ENCODE peak calls at places on chromosomes 5 and 9, in four cellular contexts. One of them, this sample, is unnamed.

GRCh38 chr9:129863059-129863690 is 27.9 kb downstream of the USP20 start:
- DNase-seq in K562: peak
- DNase-seq in stomach: peak
- DNase-seq in adrenal gland: no peak
- DNase-seq in this sample: no peak

GRCh38 chr9:27398982-27399653 is 102.2 kb upstream of the EQTN start:
- DNase-seq in K562: no peak
- DNase-seq in stomach: no peak
- DNase-seq in adrenal gland: no peak
- DNase-seq in this sample: no peak

GRCh38 chr5:56018860-56019259 is 24.1 kb upstream of the IL6ST start:
- DNase-seq in K562: no peak
- DNase-seq in stomach: no peak
- DNase-seq in adrenal gland: no peak
- DNase-seq in this sample: no peak

GRCh38 chr9:108160705-108161233 is 671.2 kb upstream of the KLF4 start:
- DNase-seq in K562: no peak
- DNase-seq in stomach: no peak
- DNase-seq in adrenal gland: peak
- DNase-seq in this sample: no peak

GRCh38 chr5:67493676-67494075 is 297.1 kb upstream of the CD180 start:
- DNase-seq in K562: no peak
- DNase-seq in stomach: peak
- DNase-seq in adrenal gland: no peak
- DNase-seq in this sample: no peak

GRCh38 chr5:39201160-39201794 is 18.1 kb downstream of the FYB1 start:
- DNase-seq in K562: no peak
- DNase-seq in stomach: no peak
- DNase-seq in adrenal gland: no peak
- DNase-seq in this sample: no peak

GRCh38 chr5:117182104-117182503 is 607.5 kb upstream of the SEMA6A start:
- DNase-seq in K562: no peak
- DNase-seq in stomach: no peak
- DNase-seq in adrenal gland: no peak
- DNase-seq in this sample: no peak

GRCh38 chr5:31492824-31493223 is 39.1 kb downstream of the DROSHA start:
- DNase-seq in K562: no peak
- DNase-seq in stomach: no peak
- DNase-seq in adrenal gland: no peak
- DNase-seq in this sample: no peak

GRCh38 chr5:56409331-56410190 is 176.4 kb upstream of the ANKRD55 start:
- DNase-seq in K562: no peak
- DNase-seq in stomach: peak
- DNase-seq in adrenal gland: no peak
- DNase-seq in this sample: no peak

GRCh38 chr5:38816083-38817030 is 29.5 kb upstream of the OSMR start:
- DNase-seq in K562: no peak
- DNase-seq in stomach: no peak
- DNase-seq in adrenal gland: no peak
- DNase-seq in this sample: no peak

GRCh38 chr5:140312067-140312790 is 9.3 kb upstream of the PFDN1 start:
- DNase-seq in K562: no peak
- DNase-seq in stomach: peak
- DNase-seq in adrenal gland: peak
- DNase-seq in this sample: no peak

GRCh38 chr5:3000631-3001030 is 249.2 kb upstream of the IRX2 start:
- DNase-seq in K562: no peak
- DNase-seq in stomach: no peak
- DNase-seq in adrenal gland: no peak
- DNase-seq in this sample: no peak

GRCh38 chr5:72788851-72789505 is 27.5 kb upstream of the TNPO1 start:
- DNase-seq in K562: no peak
- DNase-seq in stomach: no peak
- DNase-seq in adrenal gland: no peak
- DNase-seq in this sample: no peak

GRCh38 chr9:80648336-80648735 is 1041.0 kb downstream of the TLE1 start:
- DNase-seq in K562: no peak
- DNase-seq in stomach: no peak
- DNase-seq in adrenal gland: no peak
- DNase-seq in this sample: no peak

GRCh38 chr5:42665857-42666256 is 90.8 kb upstream of the CCDC152 start:
- DNase-seq in K562: no peak
- DNase-seq in stomach: no peak
- DNase-seq in adrenal gland: no peak
- DNase-seq in this sample: no peak

GRCh38 chr5:118956727-118957126 is 31.6 kb downstream of the DTWD2 start:
- DNase-seq in K562: no peak
- DNase-seq in stomach: no peak
- DNase-seq in adrenal gland: no peak
- DNase-seq in this sample: no peak

GRCh38 chr5:145462525-145462924 is 372.6 kb downstream of the PRELID2 start:
- DNase-seq in K562: no peak
- DNase-seq in stomach: no peak
- DNase-seq in adrenal gland: no peak
- DNase-seq in this sample: no peak

GRCh38 chr5:135027699-135028615 is 6.1 kb downstream of the PITX1 start:
- DNase-seq in K562: no peak
- DNase-seq in stomach: no peak
- DNase-seq in adrenal gland: no peak
- DNase-seq in this sample: no peak

GRCh38 chr5:3414371-3414770 is 181.3 kb upstream of the IRX1 start:
- DNase-seq in K562: no peak
- DNase-seq in stomach: no peak
- DNase-seq in adrenal gland: no peak
- DNase-seq in this sample: no peak

GRCh38 chr5:167096816-167097215 is 1194.6 kb upstream of the WWC1 start:
- DNase-seq in K562: no peak
- DNase-seq in stomach: no peak
- DNase-seq in adrenal gland: no peak
- DNase-seq in this sample: no peak

GRCh38 chr5:27900761-27901160 is 862.4 kb upstream of the CDH9 start:
- DNase-seq in K562: no peak
- DNase-seq in stomach: no peak
- DNase-seq in adrenal gland: no peak
- DNase-seq in this sample: no peak

GRCh38 chr5:149776376-149777305 is 46.5 kb downstream of the PPARGC1B start:
- DNase-seq in K562: no peak
- DNase-seq in stomach: peak
- DNase-seq in adrenal gland: no peak
- DNase-seq in this sample: no peak

GRCh38 chr9:89996106-89996505 is 391.3 kb downstream of the GADD45G start:
- DNase-seq in K562: no peak
- DNase-seq in stomach: no peak
- DNase-seq in adrenal gland: no peak
- DNase-seq in this sample: no peak

GRCh38 chr5:150219861-150220260 is 30.0 kb downstream of the SLC6A7 start:
- DNase-seq in K562: no peak
- DNase-seq in stomach: no peak
- DNase-seq in adrenal gland: no peak
- DNase-seq in this sample: no peak

GRCh38 chr5:36689225-36689624 is 82.8 kb downstream of the SLC1A3 start:
- DNase-seq in K562: no peak
- DNase-seq in stomach: no peak
- DNase-seq in adrenal gland: no peak
- DNase-seq in this sample: no peak

GRCh38 chr5:52784741-52785140 is 3.0 kb upstream of the ITGA1 start:
- DNase-seq in K562: no peak
- DNase-seq in stomach: no peak
- DNase-seq in adrenal gland: no peak
- DNase-seq in this sample: no peak

GRCh38 chr9:95286151-95286550 is 31.4 kb downstream of the FANCC start:
- DNase-seq in K562: no peak
- DNase-seq in stomach: no peak
- DNase-seq in adrenal gland: no peak
- DNase-seq in this sample: no peak

GRCh38 chr9:77648458-77649108 is 461 bp upstream of the GNA14 start:
- DNase-seq in K562: no peak
- DNase-seq in stomach: peak
- DNase-seq in adrenal gland: peak
- DNase-seq in this sample: peak

GRCh38 chr5:101535626-101536025 is 632.5 kb upstream of the ST8SIA4 start:
- DNase-seq in K562: no peak
- DNase-seq in stomach: no peak
- DNase-seq in adrenal gland: no peak
- DNase-seq in this sample: no peak

GRCh38 chr5:68795190-68795589 is 298.6 kb upstream of the SLC30A5 start:
- DNase-seq in K562: no peak
- DNase-seq in stomach: no peak
- DNase-seq in adrenal gland: no peak
- DNase-seq in this sample: no peak

GRCh38 chr9:69174645-69175487 is 789 bp downstream of the TJP2 start:
- DNase-seq in K562: no peak
- DNase-seq in stomach: no peak
- DNase-seq in adrenal gland: peak
- DNase-seq in this sample: peak

GRCh38 chr5:38445374-38446028 is 110.9 kb downstream of the LIFR start:
- DNase-seq in K562: no peak
- DNase-seq in stomach: no peak
- DNase-seq in adrenal gland: no peak
- DNase-seq in this sample: no peak

GRCh38 chr5:27158171-27158570 is 119.8 kb upstream of the CDH9 start:
- DNase-seq in K562: no peak
- DNase-seq in stomach: no peak
- DNase-seq in adrenal gland: no peak
- DNase-seq in this sample: no peak

GRCh38 chr5:170315154-170315553 is 17.6 kb upstream of the LCP2 start:
- DNase-seq in K562: no peak
- DNase-seq in stomach: no peak
- DNase-seq in adrenal gland: peak
- DNase-seq in this sample: no peak

GRCh38 chr9:137423810-137424291 is 658 bp downstream of the NOXA1 start:
- DNase-seq in K562: peak
- DNase-seq in stomach: peak
- DNase-seq in adrenal gland: peak
- DNase-seq in this sample: no peak

GRCh38 chr9:122797316-122798033 is 2.4 kb upstream of the OR1K1 start:
- DNase-seq in K562: no peak
- DNase-seq in stomach: no peak
- DNase-seq in adrenal gland: no peak
- DNase-seq in this sample: no peak

GRCh38 chr5:179816401-179817070 is 4.2 kb upstream of the SQSTM1 start:
- DNase-seq in K562: no peak
- DNase-seq in stomach: no peak
- DNase-seq in adrenal gland: peak
- DNase-seq in this sample: no peak
- TF ChIP-seq POLR2A in K562: no peak
- TF ChIP-seq POLR2A in stomach: no peak
- TF ChIP-seq POLR2A in adrenal gland: no peak
- TF ChIP-seq POLR2A in this sample: no peak

DNA sequence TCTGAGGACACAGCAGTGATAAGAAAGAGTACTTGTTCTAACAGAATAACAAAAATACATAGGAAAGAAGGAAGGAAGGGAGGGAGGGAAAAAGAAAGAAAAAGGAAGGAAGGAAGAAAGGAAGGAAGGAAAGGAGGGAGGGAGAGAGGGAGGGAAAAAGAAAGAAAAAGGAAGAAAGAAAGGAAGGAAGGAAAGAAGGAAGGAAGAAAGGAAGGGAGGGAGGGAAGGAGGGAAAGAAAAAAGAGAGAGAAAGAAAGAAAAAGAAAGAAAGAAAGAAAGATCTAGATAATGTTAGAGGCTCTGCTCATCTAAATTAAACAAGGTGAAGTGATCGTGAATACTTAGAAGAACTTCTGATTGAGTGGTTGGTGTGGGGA is 29.8 kb downstream of the DUSP1 start:
- DNase-seq in K562: no peak
- DNase-seq in stomach: no peak
- DNase-seq in adrenal gland: no peak
- DNase-seq in this sample: no peak
- TF ChIP-seq POLR2A in K562: no peak
- TF ChIP-seq POLR2A in stomach: no peak
- TF ChIP-seq POLR2A in adrenal gland: no peak
- TF ChIP-seq POLR2A in this sample: no peak

GRCh38 chr9:120532475-120532874 is 47.5 kb downstream of the CDK5RAP2 start:
- DNase-seq in K562: no peak
- DNase-seq in stomach: peak
- DNase-seq in adrenal gland: peak
- DNase-seq in this sample: no peak
- TF ChIP-seq POLR2A in K562: no peak
- TF ChIP-seq POLR2A in stomach: no peak
- TF ChIP-seq POLR2A in adrenal gland: peak
- TF ChIP-seq POLR2A in this sample: no peak

GRCh38 chr5:83340511-83340918 is 131.0 kb upstream of the VCAN start:
- DNase-seq in K562: no peak
- DNase-seq in stomach: no peak
- DNase-seq in adrenal gland: no peak
- DNase-seq in this sample: no peak
- TF ChIP-seq POLR2A in K562: no peak
- TF ChIP-seq POLR2A in stomach: no peak
- TF ChIP-seq POLR2A in adrenal gland: no peak
- TF ChIP-seq POLR2A in this sample: no peak

GRCh38 chr9:128420651-128421473 is at the start of gene CERCAM:
- DNase-seq in K562: peak
- DNase-seq in stomach: peak
- DNase-seq in adrenal gland: peak
- DNase-seq in this sample: peak
- TF ChIP-seq POLR2A in K562: no peak
- TF ChIP-seq POLR2A in stomach: no peak
- TF ChIP-seq POLR2A in adrenal gland: no peak
- TF ChIP-seq POLR2A in this sample: no peak